ENCODE peak calls at places on chromosome 12, in four cellular contexts. T is activated B cell treated with CpG ODN at 0.5 μM for 24 hours, Y is IMR-90, R is body of pancreas. F is an unnamed sample.

GRCh38 chr12:77392467-77392866 is 327.1 kb upstream of the E2F7 start:
- DNase-seq in T (no peak), Y (no peak), R (no peak), F (no peak)

GRCh38 chr12:47818701-47819543 is 781 bp downstream of the HDAC7 start:
- DNase-seq in R (peak; percentile 60), Y (no peak), T (peak; percentile 59), F (no peak)

GRCh38 chr12:121781751-121782615 is 11.5 kb downstream of the RHOF start:
- DNase-seq in R (no peak), Y (peak; percentile 72), T (peak; percentile 61), F (peak; percentile 88)

GRCh38 chr12:105355752-105356151 is 25.3 kb downstream of the C12orf75 start:
- DNase-seq in T (no peak), Y (peak; percentile 72), R (no peak), F (no peak)

GRCh38 chr12:130826151-130826801 is 12.8 kb downstream of the STX2 start:
- DNase-seq in R (peak; percentile 51), T (peak; percentile 43), Y (peak; percentile 69), F (peak; percentile 45)

GRCh38 chr12:107976331-107976730 is 152.8 kb upstream of the WSCD2 start:
- DNase-seq in R (no peak), Y (no peak), T (no peak), F (no peak)

GRCh38 chr12:76337583-76337982 is 10.6 kb downstream of the BBS10 start:
- DNase-seq in T (no peak), R (no peak), Y (peak; percentile 68), F (no peak)

GRCh38 chr12:24661657-24662096 is 287.2 kb downstream of the BCAT1 start:
- DNase-seq in Y (peak; percentile 80), R (peak; percentile 64), T (no peak), F (no peak)

GRCh38 chr12:51726931-51727330 is 121.6 kb downstream of the FIGNL2 start:
- DNase-seq in T (no peak), R (no peak), Y (no peak), F (no peak)

GRCh38 chr12:52370906-52371608 is 3.8 kb upstream of the KRT85 start:
- DNase-seq in T (no peak), Y (peak; percentile 46), R (peak; percentile 55), F (no peak)

GRCh38 chr12:38138225-38139221 is 178.1 kb upstream of the ALG10B start:
- DNase-seq in R (peak; percentile 81), T (no peak), Y (peak; percentile 44), F (peak; percentile 42)

GRCh38 chr12:32312049-32312670 is 87.2 kb upstream of the FGD4 start:
- DNase-seq in T (no peak), Y (peak; percentile 72), R (peak; percentile 3), F (no peak)

GRCh38 chr12:10211975-10212622 is 578 bp upstream of the GABARAPL1 start:
- DNase-seq in R (peak; percentile 98), T (peak; percentile 41), Y (peak; percentile 100), F (peak; percentile 76)

GRCh38 chr12:126944684-126945083 is 1322.3 kb upstream of the TMEM132C start:
- DNase-seq in R (no peak), T (no peak), Y (no peak), F (no peak)

GRCh38 chr12:103798586-103798985 is 42.4 kb downstream of the NT5DC3 start:
- DNase-seq in T (no peak), R (no peak), Y (no peak), F (no peak)

GRCh38 chr12:114288071-114288470 is 117.9 kb downstream of the TBX5 start:
- DNase-seq in R (no peak), T (no peak), Y (peak; percentile 21), F (no peak)

GRCh38 chr12:3342051-3342450 is 149.0 kb upstream of the PRMT8 start:
- DNase-seq in T (no peak), Y (peak; percentile 4), R (peak; percentile 27), F (peak; percentile 79)

GRCh38 chr12:121858662-121859572 is at the start of gene HPD:
- DNase-seq in R (peak; percentile 80), Y (peak; percentile 76), T (no peak), F (no peak)

GRCh38 chr12:34394211-34395055 is 372.1 kb downstream of the ALG10 start:
- DNase-seq in T (peak; percentile 9), R (no peak), Y (no peak), F (no peak)

GRCh38 chr12:68166317-68166830 is 6.8 kb upstream of the IFNG start:
- DNase-seq in Y (no peak), T (no peak), R (no peak), F (no peak)

GRCh38 chr12:8554451-8555195 is 13.9 kb upstream of the CLEC4E start:
- DNase-seq in Y (peak; percentile 1), R (no peak), T (no peak), F (no peak)

GRCh38 chr12:2732290-2732689 is 62.5 kb upstream of the FKBP4 start:
- DNase-seq in R (no peak), Y (no peak), T (no peak), F (no peak)

GRCh38 chr12:102379346-102379745 is 101.0 kb downstream of the IGF1 start:
- DNase-seq in Y (no peak), T (no peak), R (no peak), F (no peak)

GRCh38 chr12:121816925-121817647 is 13.3 kb downstream of the SETD1B start:
- DNase-seq in R (no peak), Y (no peak), T (no peak), F (no peak)

GRCh38 chr12:6072302-6072752 is 52.1 kb downstream of the VWF start:
- DNase-seq in T (no peak), Y (peak; percentile 79), R (no peak), F (no peak)
- TF ChIP-seq CTCF in T (no peak), Y (peak; percentile 55), R (no peak), F (no peak)

DNA sequence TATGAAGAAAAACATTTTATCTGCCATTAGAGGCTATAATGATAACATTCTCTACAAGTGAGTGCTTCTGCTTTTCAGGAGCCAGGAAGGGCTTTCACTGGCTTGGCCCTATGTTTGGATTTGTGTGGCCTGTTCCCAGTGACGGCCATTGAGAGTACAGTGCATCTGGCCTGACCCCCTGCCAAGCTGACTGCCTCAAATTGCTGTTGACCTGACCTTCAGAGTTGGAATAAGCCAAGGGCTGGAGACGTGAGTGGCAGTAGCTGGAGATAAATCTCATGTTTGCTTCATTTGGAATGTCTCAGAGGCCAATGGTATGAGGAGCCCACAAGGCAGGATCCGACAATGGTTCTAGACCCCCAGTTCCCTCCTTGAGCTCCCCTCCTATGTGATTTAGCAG is 28.3 kb upstream of the PLEKHG7 start:
- DNase-seq in R (no peak), T (no peak), Y (no peak), F (no peak)
- TF ChIP-seq CTCF in R (no peak), T (no peak), Y (no peak), F (no peak)

GRCh38 chr12:115983226-115983798 is 294.2 kb downstream of the MED13L start:
- DNase-seq in T (no peak), R (no peak), Y (no peak), F (no peak)
- TF ChIP-seq CTCF in T (no peak), R (no peak), Y (peak; percentile 25), F (peak; percentile 61)

GRCh38 chr12:56007148-56007891 is 10.2 kb downstream of the SUOX start:
- DNase-seq in R (peak; percentile 91), Y (peak; percentile 80), T (peak; percentile 71), F (peak; percentile 92)
- TF ChIP-seq CTCF in R (no peak), Y (no peak), T (no peak), F (no peak)

GRCh38 chr12:124273630-124274029 is 21.3 kb upstream of the RFLNA start:
- DNase-seq in T (no peak), Y (peak; percentile 31), R (peak; percentile 25), F (no peak)
- TF ChIP-seq CTCF in T (no peak), Y (no peak), R (no peak), F (no peak)

GRCh38 chr12:49014547-49014946 is 4.0 kb downstream of the PRKAG1 start:
- DNase-seq in T (no peak), R (no peak), Y (peak; percentile 55), F (no peak)
- TF ChIP-seq CTCF in T (no peak), R (no peak), Y (peak; percentile 42), F (peak; percentile 42)

GRCh38 chr12:98644712-98645571 is at the start of the genes APAF1 and IKBIP:
- DNase-seq in R (peak; percentile 97), T (peak; percentile 99), Y (peak; percentile 94), F (peak; percentile 73)

GRCh38 chr12:98644433-98644711 is 216 bp downstream of the IKBIP start:
- DNase-seq in T (no peak), Y (no peak), R (no peak), F (no peak)

GRCh38 chr12:98645572-98646067 is 530 bp downstream of the APAF1 start:
- DNase-seq in Y (no peak), R (peak; percentile 10), T (no peak), F (no peak)

DNA sequence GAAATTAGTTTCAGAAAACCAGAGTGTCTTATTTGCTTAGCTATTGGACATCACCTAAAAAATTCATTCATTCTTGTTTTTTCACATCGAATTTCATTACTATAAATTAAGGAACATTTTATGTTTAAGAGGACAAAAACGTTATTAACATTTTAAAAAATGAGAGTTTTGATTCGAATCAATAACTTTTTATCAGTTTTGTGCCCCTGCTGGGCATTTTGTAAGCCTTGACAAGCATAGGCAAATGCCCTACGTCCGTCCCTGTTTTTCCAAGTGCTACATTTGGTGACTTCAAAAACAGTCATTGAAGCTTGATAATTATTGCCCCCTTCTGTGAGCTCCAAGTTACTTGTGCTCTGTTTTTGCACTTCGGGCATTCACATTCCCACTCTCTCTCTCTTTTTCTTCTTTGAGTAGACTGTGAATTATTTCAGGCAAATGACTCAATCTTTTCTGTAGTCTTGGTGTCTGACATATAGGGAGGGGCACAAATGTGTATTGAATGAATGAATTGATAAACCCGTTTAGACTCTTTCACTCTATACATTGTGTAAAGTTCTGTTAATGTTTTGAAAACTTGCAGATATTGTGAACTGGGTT is 1.2 kb downstream of the APAF1 start:
- DNase-seq in R (no peak), T (no peak), Y (peak; percentile 32), F (no peak)
- TF ChIP-seq CTCF in R (no peak), T (no peak), Y (no peak), F (no peak)

DNA sequence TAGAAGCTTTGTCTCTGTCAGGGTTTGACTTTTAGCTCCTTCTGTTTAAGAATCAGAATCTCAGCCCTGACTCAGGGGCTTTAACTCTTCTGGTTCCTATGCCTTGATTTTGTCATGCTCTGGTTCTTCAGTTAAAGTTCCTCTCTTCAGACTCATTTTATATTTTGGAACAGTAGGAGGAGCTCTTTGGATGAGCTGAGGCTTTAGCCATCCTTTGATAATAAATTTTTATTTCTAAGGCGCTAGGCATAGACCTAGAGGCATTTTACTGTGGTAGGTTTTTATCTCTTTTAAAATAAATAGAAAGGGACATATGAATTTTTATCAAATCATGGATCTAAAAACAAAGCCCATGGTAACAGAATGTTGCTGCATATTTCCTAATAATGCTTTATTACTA is 51.7 kb downstream of the ATP23 start:
- DNase-seq in Y (peak; percentile 28), R (no peak), T (no peak), F (no peak)
- TF ChIP-seq CTCF in Y (peak; percentile 49), R (no peak), T (no peak), F (no peak)

GRCh38 chr12:49842519-49843352 is at the start of gene BCDIN3D:
- DNase-seq in R (peak; percentile 94), T (peak; percentile 88), Y (peak; percentile 91), F (no peak)
- TF ChIP-seq CTCF in R (no peak), T (no peak), Y (no peak), F (no peak)